ENCODE peak calls at places on chromosome 20, in nine cellular contexts. L is CD4-positive, alpha-beta T cell; J is GM20000; O is thyroid gland; P is fibroblast of pulmonary artery; B is HFF-Myc; K is pancreas; G is transverse colon; D is astrocyte of the cerebellum. C is an unnamed sample.

GRCh38 chr20:37251836-37252477 is 9.7 kb downstream of the GHRH start:
- DNase-seq in L (no peak), G (no peak), J (no peak), P (no peak), B (no peak), K (no peak), O (no peak), D (no peak), C (no peak)

GRCh38 chr20:39468703-39469102 is 506.6 kb downstream of the DHX35 start:
- DNase-seq in P (no peak), J (no peak), B (no peak), D (no peak), K (no peak), O (no peak), L (no peak), G (no peak), C (no peak)

GRCh38 chr20:58754584-58754983 is 62.0 kb downstream of the NPEPL1 start:
- DNase-seq in O (no peak), P (no peak), D (no peak), B (no peak), L (no peak), J (no peak), K (no peak), G (no peak), C (no peak)

GRCh38 chr20:6636209-6637159 is 131.0 kb upstream of the BMP2 start:
- DNase-seq in O (peak; percentile 50), G (peak; percentile 31), L (no peak), K (peak; percentile 44), B (peak; percentile 37), P (peak; percentile 83), J (no peak), D (peak; percentile 59), C (no peak)

GRCh38 chr20:56924976-56925695 is 296.0 kb downstream of the TFAP2C start:
- DNase-seq in B (no peak), J (peak; percentile 18), L (no peak), G (peak; percentile 8), K (no peak), O (no peak), D (no peak), P (no peak), C (no peak)

GRCh38 chr20:20820780-20821495 is 108.5 kb upstream of the RALGAPA2 start:
- DNase-seq in L (no peak), J (no peak), D (no peak), G (no peak), O (no peak), B (no peak), P (no peak), K (no peak), C (no peak)

GRCh38 chr20:60262967-60263603 is 304.9 kb downstream of the CDH26 start:
- DNase-seq in O (peak; percentile 9), D (no peak), L (peak; percentile 22), B (no peak), K (no peak), P (no peak), J (peak; percentile 54), G (peak; percentile 22), C (no peak)

GRCh38 chr20:9458075-9458818 is 56.1 kb upstream of the LAMP5 start:
- DNase-seq in G (no peak), O (no peak), P (peak; percentile 5), B (no peak), L (no peak), K (no peak), J (no peak), D (no peak), C (no peak)

GRCh38 chr20:56933331-56933698 is 304.2 kb downstream of the TFAP2C start:
- DNase-seq in O (no peak), L (no peak), G (no peak), J (no peak), B (no peak), K (no peak), P (no peak), D (no peak), C (no peak)

GRCh38 chr20:8983478-8984345 is 85.2 kb upstream of the PLCB4 start:
- DNase-seq in G (no peak), P (no peak), B (no peak), D (no peak), K (no peak), L (no peak), J (no peak), O (no peak), C (no peak)

GRCh38 chr20:63520939-63521601 is 505 bp downstream of the PPDPF start:
- DNase-seq in L (peak; percentile 71), K (peak; percentile 84), P (peak; percentile 73), O (peak; percentile 75), J (peak; percentile 92), D (no peak), G (peak; percentile 89), B (no peak), C (peak; percentile 70)

GRCh38 chr20:63518946-63519764 is 1.4 kb upstream of the PPDPF start:
- DNase-seq in B (no peak), O (no peak), G (no peak), K (no peak), J (no peak), L (no peak), P (no peak), D (no peak), C (no peak)

GRCh38 chr20:63520594-63520938 is at the start of gene PPDPF:
- DNase-seq in K (peak; percentile 73), G (peak; percentile 89), B (no peak), P (peak; percentile 83), D (peak; percentile 31), J (peak; percentile 100), L (peak; percentile 89), O (peak; percentile 77), C (peak; percentile 86)

GRCh38 chr20:63518351-63518861 is 2.2 kb upstream of the PPDPF start:
- DNase-seq in D (no peak), P (no peak), J (no peak), K (no peak), O (no peak), B (no peak), L (no peak), G (no peak), C (peak; percentile 13)

DNA sequence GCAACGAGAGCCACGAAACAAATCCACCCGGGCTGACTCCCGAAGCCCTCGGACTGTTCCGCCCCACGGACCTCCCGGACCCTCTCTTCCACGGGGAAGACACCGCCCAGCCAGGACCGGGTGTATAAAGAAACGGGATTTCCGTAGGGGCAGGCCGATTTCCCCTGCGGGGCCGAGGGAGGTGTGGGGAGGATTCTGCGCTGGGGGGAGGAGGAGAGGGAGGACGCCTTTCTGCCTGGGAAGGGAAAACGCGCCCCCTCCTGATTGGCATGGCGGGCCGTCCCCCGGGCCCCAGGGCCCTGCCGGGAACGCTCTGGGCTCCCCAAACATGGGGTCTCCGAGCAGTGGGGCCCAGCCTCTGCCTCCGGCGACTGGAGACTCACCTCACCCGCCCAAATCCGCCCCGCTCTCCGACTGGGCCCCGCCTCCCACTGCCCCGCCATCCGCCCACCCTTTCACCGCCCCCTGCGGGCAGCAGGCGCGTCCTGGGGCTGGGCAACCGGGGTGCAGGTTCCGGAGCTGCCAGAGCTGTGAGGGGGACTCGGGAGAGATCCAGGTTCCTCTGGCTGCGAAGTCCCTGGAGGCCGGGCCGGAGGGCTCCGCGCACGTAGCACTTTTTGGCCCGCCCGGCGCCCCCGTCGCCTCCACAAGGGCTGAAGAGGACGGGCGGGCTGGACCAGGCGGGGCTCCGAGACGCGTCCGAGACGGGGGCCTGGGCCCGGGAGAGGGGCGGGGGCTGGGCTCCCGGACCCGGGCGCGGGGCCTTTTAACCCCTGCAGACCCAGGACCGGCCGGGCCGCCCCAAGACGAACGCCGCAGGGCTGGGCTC is 586 bp upstream of the PPDPF start:
- DNase-seq in B (no peak), D (no peak), K (peak; percentile 55), O (peak; percentile 47), G (peak; percentile 70), L (peak; percentile 55), J (peak; percentile 86), P (peak; percentile 42), C (peak; percentile 58)
- TF ChIP-seq CTCF in B (peak; percentile 14), D (peak; percentile 21), K (no peak), O (no peak), G (peak; percentile 12), L (peak; percentile 36), J (no peak), P (no peak), C (no peak)

DNA sequence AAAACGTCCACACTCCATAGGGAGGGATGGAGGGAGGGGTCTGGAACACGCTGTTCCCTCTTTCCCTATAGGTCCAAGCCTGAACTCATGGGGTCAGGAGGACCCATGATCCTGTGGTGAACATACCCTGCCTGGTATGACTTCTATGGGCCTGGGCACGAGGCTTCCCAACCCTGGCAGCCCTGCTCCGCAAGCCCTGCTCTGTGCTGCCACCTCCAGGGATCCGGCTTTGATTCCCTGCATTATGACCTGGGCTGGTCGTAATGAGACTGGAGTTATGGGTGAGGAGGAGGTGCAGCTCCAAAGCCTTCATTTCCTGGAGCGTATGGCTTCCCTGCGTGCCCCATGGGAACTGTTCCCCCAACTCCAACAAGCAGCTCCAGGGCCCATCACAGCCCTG is 54.9 kb downstream of the CDH22 start:
- DNase-seq in O (no peak), L (no peak), P (no peak), D (no peak), K (no peak), G (peak; percentile 17), B (no peak), J (no peak), C (no peak)
- TF ChIP-seq CTCF in O (no peak), L (no peak), P (no peak), D (no peak), K (no peak), G (no peak), B (peak; percentile 20), J (no peak), C (no peak)

DNA sequence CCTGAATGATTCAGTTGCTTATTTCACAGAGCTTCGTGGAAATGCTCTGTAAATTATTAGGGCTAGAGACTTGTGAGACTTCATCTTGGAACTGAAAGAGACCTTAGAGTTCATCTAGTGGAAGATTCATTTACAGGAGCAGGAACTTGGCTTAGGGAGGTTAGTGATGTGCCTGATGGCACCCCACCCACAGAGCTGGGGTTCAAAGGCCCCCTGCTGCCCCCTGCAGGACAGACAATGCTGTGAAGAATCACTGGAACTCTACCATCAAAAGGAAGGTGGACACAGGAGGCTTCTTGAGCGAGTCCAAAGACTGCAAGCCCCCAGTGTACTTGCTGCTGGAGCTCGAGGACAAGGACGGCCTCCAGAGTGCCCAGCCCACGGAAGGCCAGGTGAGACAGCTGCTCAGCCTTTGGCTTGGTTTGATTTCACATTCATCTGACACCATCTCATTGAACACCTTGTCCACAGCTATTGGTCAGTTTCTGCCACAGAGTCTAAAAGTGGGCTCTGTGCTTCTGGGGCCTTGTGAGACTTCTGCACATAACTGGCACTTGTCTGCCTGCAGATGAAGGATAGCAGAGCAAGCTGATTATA is 25.1 kb downstream of the MYBL2 start:
- DNase-seq in D (peak; percentile 6), G (peak; percentile 79), K (peak; percentile 16), L (peak; percentile 27), J (peak; percentile 74), O (peak; percentile 11), B (no peak), P (peak; percentile 38), C (no peak)
- TF ChIP-seq CTCF in D (peak; percentile 69), G (peak; percentile 30), K (no peak), L (peak; percentile 52), J (peak; percentile 58), O (no peak), B (peak; percentile 80), P (peak; percentile 62), C (no peak)

DNA sequence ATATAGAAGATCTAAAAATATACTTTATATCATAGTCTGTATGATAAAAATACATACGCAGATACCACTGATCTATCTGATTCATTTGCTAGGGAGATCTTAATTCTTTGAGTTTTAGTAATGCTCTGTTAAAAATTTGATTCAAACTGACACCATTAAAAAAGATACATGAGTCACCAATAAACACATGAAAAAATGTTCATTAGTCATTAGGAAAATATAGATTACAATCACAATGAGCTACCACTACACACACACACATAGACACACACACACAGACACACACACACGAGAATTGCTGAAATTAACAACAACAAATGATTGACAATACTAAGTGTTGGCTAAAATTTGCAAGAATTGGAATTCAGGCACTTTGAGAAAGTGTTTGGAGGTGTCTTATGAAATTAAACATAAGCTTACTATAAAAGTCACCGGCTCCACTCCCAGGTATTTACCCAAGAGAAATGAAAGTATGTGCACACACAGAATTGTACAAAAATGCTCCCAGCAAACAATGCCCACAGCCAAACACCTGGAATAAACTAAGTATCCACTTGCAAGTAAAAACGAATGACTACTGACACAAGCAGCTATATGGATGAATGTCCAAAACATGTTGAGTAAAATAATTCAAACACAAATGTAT is 117.7 kb upstream of the GGTLC1 start:
- DNase-seq in O (no peak), J (no peak), L (no peak), K (no peak), G (no peak), P (no peak), D (no peak), B (no peak), C (no peak)
- TF ChIP-seq CTCF in O (no peak), J (no peak), L (no peak), K (no peak), G (no peak), P (no peak), D (no peak), B (no peak), C (no peak)